ENCODE peak calls at places on chromosomes 11 and 22, in seven cellular contexts. C, I, T, N, B, F and H are unnamed samples.

GRCh38 chr11:119671048-119671447 is 58.0 kb downstream of the NECTIN1 start:
- DNase-seq in B (no peak), C (peak; percentile 29), I (no peak), N (no peak), F (no peak), T (peak; percentile 57), H (peak; percentile 95)

GRCh38 chr11:1926156-1927031 is 6.9 kb downstream of the TNNT3 start:
- DNase-seq in T (no peak), F (no peak), B (no peak), C (no peak), I (no peak), N (no peak), H (no peak)

GRCh38 chr22:18091916-18092526 is 14.2 kb downstream of the PEX26 start:
- DNase-seq in N (no peak), F (no peak), T (peak; percentile 39), I (peak; percentile 77), B (no peak), C (peak; percentile 42), H (no peak)

GRCh38 chr11:82902086-82902485 is 550 bp downstream of the DDIAS start:
- DNase-seq in C (no peak), F (no peak), I (no peak), T (no peak), B (peak; percentile 42), N (no peak), H (no peak)

GRCh38 chr11:99925968-99926367 is 761.1 kb upstream of the ARHGAP42 start:
- DNase-seq in F (no peak), I (no peak), T (no peak), N (no peak), C (no peak), B (no peak), H (no peak)

GRCh38 chr11:132062031-132062430 is 691.6 kb downstream of the NTM start:
- DNase-seq in C (no peak), B (no peak), N (no peak), F (no peak), I (no peak), T (no peak), H (no peak)

GRCh38 chr11:118625976-118626375 is 18.6 kb downstream of the PHLDB1 start:
- DNase-seq in B (no peak), N (no peak), T (no peak), F (no peak), C (no peak), I (no peak), H (no peak)

GRCh38 chr11:19905280-19905853 is 192.7 kb downstream of the NAV2 start:
- DNase-seq in T (no peak), B (peak; percentile 1), C (no peak), N (peak; percentile 48), I (no peak), F (no peak), H (peak; percentile 73)

GRCh38 chr11:122655527-122656072 is at the start of gene UBASH3B:
- DNase-seq in T (peak; percentile 48), C (peak; percentile 79), F (peak; percentile 64), N (peak; percentile 96), I (peak; percentile 59), B (peak; percentile 80), H (peak; percentile 44)

GRCh38 chr11:66844496-66845142 is 1.4 kb downstream of the RCE1 start:
- DNase-seq in T (no peak), I (peak; percentile 20), B (no peak), N (no peak), C (no peak), F (no peak), H (no peak)

GRCh38 chr11:68398870-68399865 is 61.4 kb upstream of the PPP6R3 start:
- DNase-seq in N (no peak), T (peak; percentile 39), I (peak; percentile 48), B (no peak), F (no peak), C (peak; percentile 38), H (no peak)

GRCh38 chr11:34356130-34356529 is 1.7 kb downstream of the ABTB2 start:
- DNase-seq in F (no peak), I (no peak), T (no peak), B (no peak), C (no peak), N (no peak), H (no peak)

GRCh38 chr11:116984589-116984988 is 113.6 kb downstream of the SIK3 start:
- DNase-seq in I (no peak), N (peak; percentile 92), B (no peak), C (no peak), F (no peak), T (no peak), H (no peak)

GRCh38 chr11:79973701-79974626 is 533.1 kb upstream of the TENM4 start:
- DNase-seq in N (no peak), C (no peak), F (no peak), T (no peak), I (no peak), B (no peak), H (no peak)

GRCh38 chr11:46248270-46249102 is 29.0 kb upstream of the CREB3L1 start:
- DNase-seq in F (no peak), T (no peak), C (no peak), N (peak; percentile 87), B (no peak), I (no peak), H (peak; percentile 47)

GRCh38 chr11:2951235-2952110 is 22.3 kb upstream of the PHLDA2 start:
- DNase-seq in T (no peak), C (no peak), N (no peak), F (no peak), B (no peak), I (no peak), H (no peak)

GRCh38 chr22:41237707-41238569 is 2.8 kb downstream of the CHADL start:
- DNase-seq in T (no peak), N (peak; percentile 71), F (peak; percentile 84), B (peak; percentile 79), I (peak; percentile 44), C (peak; percentile 35), H (peak; percentile 34)

GRCh38 chr11:8110396-8110795 is 29.4 kb downstream of the TUB start:
- DNase-seq in T (no peak), I (no peak), B (no peak), C (no peak), N (no peak), F (no peak), H (peak; percentile 63)

GRCh38 chr11:42410251-42410956 is 901.4 kb upstream of the API5 start:
- DNase-seq in B (peak; percentile 3), C (no peak), F (no peak), N (peak; percentile 23), T (no peak), I (no peak), H (no peak)

DNA sequence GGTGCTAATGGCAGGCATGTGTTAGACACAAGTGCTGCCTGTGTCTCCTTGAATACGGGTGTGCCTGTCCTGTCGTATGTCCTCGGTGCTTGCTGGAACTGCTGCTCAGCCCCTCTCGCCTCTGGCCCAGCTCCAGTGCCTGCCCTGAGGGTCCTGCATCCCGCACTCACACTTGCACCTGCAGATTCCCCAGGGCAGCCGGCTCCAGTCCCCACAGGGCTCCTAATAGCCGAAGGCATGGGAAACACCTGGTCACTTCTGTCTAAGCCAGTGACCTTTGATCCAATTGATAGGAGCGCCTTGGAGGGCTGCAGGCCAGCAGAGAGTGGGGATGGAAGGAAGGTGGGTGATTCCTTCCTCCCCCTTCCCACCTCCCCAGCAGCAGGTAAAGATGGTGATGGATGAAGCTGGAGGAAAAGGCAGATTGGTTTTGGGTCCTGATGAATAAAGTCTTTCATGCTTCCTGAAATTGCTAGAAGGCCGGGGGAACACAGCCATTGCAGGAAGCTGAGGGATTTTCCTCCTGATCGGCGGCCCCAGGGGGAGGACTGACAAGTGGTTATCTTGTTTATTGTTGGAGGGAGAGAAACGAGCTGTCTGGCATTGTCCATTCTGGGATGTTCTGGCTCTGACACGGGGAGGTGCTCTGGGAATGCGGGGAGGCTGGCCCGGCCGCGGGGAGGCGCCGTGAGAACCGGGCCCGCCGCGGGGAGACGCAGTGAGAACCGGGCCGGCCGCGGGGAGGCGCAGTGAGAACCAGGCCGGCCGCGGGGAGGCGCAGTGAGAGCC is 110.9 kb upstream of the B3GAT1 start:
- DNase-seq in N (no peak), C (no peak), F (no peak), T (no peak), I (no peak), B (no peak), H (no peak)
- H3K9me3 ChIP-seq in N (no peaks in the 10 kb centered on the region), C (no peaks in the 10 kb centered on the region), F (no peaks in the 10 kb centered on the region), T (no peaks in the 10 kb centered on the region), I (peaks cover 3% of the 10 kb centered on the region), B (no peaks in the 10 kb centered on the region), H (no peaks in the 10 kb centered on the region)

DNA sequence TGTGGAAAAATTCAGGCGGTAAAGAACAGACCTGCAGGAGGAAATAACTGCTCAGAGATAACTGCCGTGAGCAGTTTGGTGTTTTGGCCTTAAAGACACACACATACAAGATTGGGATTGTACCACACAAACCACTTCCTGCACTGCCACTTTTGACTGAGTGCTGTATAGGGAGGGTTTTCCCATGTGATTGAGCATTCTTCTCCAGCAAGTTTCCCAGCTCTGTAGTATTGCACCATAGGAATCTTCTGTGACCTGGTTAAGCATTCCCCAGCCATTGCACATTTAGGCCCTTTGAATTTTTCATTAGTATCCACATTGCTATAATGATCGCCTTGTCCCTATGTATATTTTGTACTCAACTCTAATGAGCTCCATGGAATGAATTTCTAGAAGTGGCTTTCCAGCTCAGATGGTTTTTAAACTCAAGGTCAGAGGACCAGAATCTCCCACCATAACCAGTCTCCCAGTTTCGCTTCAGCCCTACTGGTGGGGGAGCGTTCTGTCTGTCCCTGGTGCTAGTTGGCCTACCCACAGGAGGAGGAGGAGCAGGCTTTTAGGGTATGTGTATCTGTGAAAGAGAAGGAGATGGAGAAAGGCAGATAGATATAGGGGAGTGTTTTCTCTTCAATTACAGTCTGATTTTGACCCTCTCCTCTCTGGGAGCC is 9.3 kb downstream of the CD82 start:
- DNase-seq in T (no peak), F (peak; percentile 48), C (no peak), B (peak; percentile 34), N (peak; percentile 57), I (peak; percentile 72), H (no peak)
- H3K4me1 ChIP-seq in T (peaks cover 44% of the 10 kb centered on the region), F (peaks cover 79% of the 10 kb centered on the region), C (peaks cover 17% of the 10 kb centered on the region), B (peaks cover 10% of the 10 kb centered on the region), N (peaks cover 8% of the 10 kb centered on the region), I (peaks cover 33% of the 10 kb centered on the region), H (peaks cover 11% of the 10 kb centered on the region)

GRCh38 chr22:16962501-16962900 is 45.5 kb downstream of the GAB4 start:
- DNase-seq in C (no peak), N (no peak), F (no peak), I (no peak), T (no peak), B (no peak), H (no peak)
- H3K9me3 ChIP-seq in C (no peaks in the 10 kb centered on the region), N (no peaks in the 10 kb centered on the region), F (no peaks in the 10 kb centered on the region), I (no peaks in the 10 kb centered on the region), T (no peaks in the 10 kb centered on the region), B (no peaks in the 10 kb centered on the region), H (no peaks in the 10 kb centered on the region)

GRCh38 chr11:86812981-86813380 is 12.6 kb downstream of the PRSS23 start:
- DNase-seq in B (no peak), T (no peak), N (no peak), F (no peak), I (no peak), C (no peak), H (no peak)

GRCh38 chr11:86812322-86812670 is 12.0 kb downstream of the PRSS23 start:
- DNase-seq in C (no peak), T (no peak), F (no peak), I (no peak), B (no peak), N (no peak), H (no peak)

GRCh38 chr11:86815726-86816125 is 15.4 kb downstream of the PRSS23 start:
- DNase-seq in T (no peak), C (no peak), F (no peak), I (no peak), B (no peak), N (no peak), H (no peak)

GRCh38 chr11:86816251-86816726 is 15.9 kb downstream of the PRSS23 start:
- DNase-seq in I (no peak), F (no peak), T (no peak), B (no peak), N (peak; percentile 72), C (no peak), H (no peak)

GRCh38 chr11:86814775-86815174 is 14.4 kb downstream of the PRSS23 start:
- DNase-seq in T (no peak), C (no peak), F (no peak), I (no peak), B (no peak), N (peak; percentile 37), H (no peak)
- H3K4me1 ChIP-seq in T (peaks cover 8% of the 10 kb centered on the region), C (peaks cover 60% of the 10 kb centered on the region), F (no peaks in the 10 kb centered on the region), I (no peaks in the 10 kb centered on the region), B (no peaks in the 10 kb centered on the region), N (peaks cover 56% of the 10 kb centered on the region), H (peaks cover 6% of the 10 kb centered on the region)